ENCODE peak calls at places on chromosomes 12 and 14, in eight cellular contexts. One of them, this sample, is unnamed.

GRCh38 chr14:53190938-53191337 is 37.8 kb upstream of the DDHD1 start:
- DNase-seq in HL-60: no peak
- DNase-seq in cardiac muscle cell: peak
- DNase-seq in astrocyte of the spinal cord: no peak
- DNase-seq in tibial artery: no peak
- DNase-seq in OCI-LY7: no peak
- DNase-seq in K562: no peak
- DNase-seq in GM12864: peak
- DNase-seq in this sample: no peak

GRCh38 chr14:89315493-89316456 is 101.3 kb downstream of the FOXN3 start:
- DNase-seq in HL-60: no peak
- DNase-seq in cardiac muscle cell: no peak
- DNase-seq in astrocyte of the spinal cord: no peak
- DNase-seq in tibial artery: no peak
- DNase-seq in OCI-LY7: no peak
- DNase-seq in K562: no peak
- DNase-seq in GM12864: no peak
- DNase-seq in this sample: no peak

GRCh38 chr12:54389139-54389508 is 4.6 kb upstream of the ZNF385A start:
- DNase-seq in HL-60: no peak
- DNase-seq in cardiac muscle cell: no peak
- DNase-seq in astrocyte of the spinal cord: no peak
- DNase-seq in tibial artery: no peak
- DNase-seq in OCI-LY7: no peak
- DNase-seq in K562: no peak
- DNase-seq in GM12864: no peak
- DNase-seq in this sample: no peak

GRCh38 chr12:131701705-131702572 is 9.0 kb upstream of the SFSWAP start:
- DNase-seq in HL-60: no peak
- DNase-seq in cardiac muscle cell: no peak
- DNase-seq in astrocyte of the spinal cord: no peak
- DNase-seq in tibial artery: no peak
- DNase-seq in OCI-LY7: no peak
- DNase-seq in K562: no peak
- DNase-seq in GM12864: no peak
- DNase-seq in this sample: no peak

GRCh38 chr12:10084733-10085132 is 14.1 kb downstream of the CLEC1A start:
- DNase-seq in HL-60: no peak
- DNase-seq in cardiac muscle cell: no peak
- DNase-seq in astrocyte of the spinal cord: no peak
- DNase-seq in tibial artery: no peak
- DNase-seq in OCI-LY7: no peak
- DNase-seq in K562: no peak
- DNase-seq in GM12864: no peak
- DNase-seq in this sample: no peak

GRCh38 chr14:99237288-99237687 is 34.7 kb downstream of the BCL11B start:
- DNase-seq in HL-60: no peak
- DNase-seq in cardiac muscle cell: no peak
- DNase-seq in astrocyte of the spinal cord: no peak
- DNase-seq in tibial artery: no peak
- DNase-seq in OCI-LY7: no peak
- DNase-seq in K562: no peak
- DNase-seq in GM12864: no peak
- DNase-seq in this sample: no peak

GRCh38 chr14:38989917-38990546 is 113.0 kb downstream of the SEC23A start:
- DNase-seq in HL-60: no peak
- DNase-seq in cardiac muscle cell: no peak
- DNase-seq in astrocyte of the spinal cord: no peak
- DNase-seq in tibial artery: no peak
- DNase-seq in OCI-LY7: no peak
- DNase-seq in K562: no peak
- DNase-seq in GM12864: peak
- DNase-seq in this sample: no peak

GRCh38 chr14:64465208-64465821 is at the start of gene AKAP5:
- DNase-seq in HL-60: no peak
- DNase-seq in cardiac muscle cell: peak
- DNase-seq in astrocyte of the spinal cord: peak
- DNase-seq in tibial artery: peak
- DNase-seq in OCI-LY7: peak
- DNase-seq in K562: peak
- DNase-seq in GM12864: no peak
- DNase-seq in this sample: no peak

GRCh38 chr12:958449-959123 is 9.1 kb upstream of the RAD52 start:
- DNase-seq in HL-60: no peak
- DNase-seq in cardiac muscle cell: peak
- DNase-seq in astrocyte of the spinal cord: peak
- DNase-seq in tibial artery: no peak
- DNase-seq in OCI-LY7: peak
- DNase-seq in K562: no peak
- DNase-seq in GM12864: no peak
- DNase-seq in this sample: no peak

GRCh38 chr12:27780612-27781408 is 774 bp upstream of the MANSC4 start:
- DNase-seq in HL-60: no peak
- DNase-seq in cardiac muscle cell: peak
- DNase-seq in astrocyte of the spinal cord: peak
- DNase-seq in tibial artery: peak
- DNase-seq in OCI-LY7: peak
- DNase-seq in K562: peak
- DNase-seq in GM12864: no peak
- DNase-seq in this sample: no peak

GRCh38 chr12:116146386-116146785 is 131.1 kb downstream of the MED13L start:
- DNase-seq in HL-60: no peak
- DNase-seq in cardiac muscle cell: no peak
- DNase-seq in astrocyte of the spinal cord: no peak
- DNase-seq in tibial artery: no peak
- DNase-seq in OCI-LY7: no peak
- DNase-seq in K562: no peak
- DNase-seq in GM12864: no peak
- DNase-seq in this sample: no peak

GRCh38 chr12:53352331-53353258 is 16.4 kb upstream of the SP7 start:
- DNase-seq in HL-60: peak
- DNase-seq in cardiac muscle cell: peak
- DNase-seq in astrocyte of the spinal cord: peak
- DNase-seq in tibial artery: peak
- DNase-seq in OCI-LY7: peak
- DNase-seq in K562: peak
- DNase-seq in GM12864: peak
- DNase-seq in this sample: peak
- TF ChIP-seq CTCF in HL-60: peak
- TF ChIP-seq CTCF in cardiac muscle cell: peak
- TF ChIP-seq CTCF in astrocyte of the spinal cord: peak
- TF ChIP-seq CTCF in tibial artery: peak
- TF ChIP-seq CTCF in OCI-LY7: peak
- TF ChIP-seq CTCF in K562: peak
- TF ChIP-seq CTCF in GM12864: peak
- TF ChIP-seq CTCF in this sample: peak

GRCh38 chr14:92613008-92613658 is 99.6 kb downstream of the RIN3 start:
- DNase-seq in HL-60: peak
- DNase-seq in cardiac muscle cell: peak
- DNase-seq in astrocyte of the spinal cord: no peak
- DNase-seq in tibial artery: no peak
- DNase-seq in OCI-LY7: peak
- DNase-seq in K562: peak
- DNase-seq in GM12864: no peak
- DNase-seq in this sample: no peak
- TF ChIP-seq CTCF in HL-60: peak
- TF ChIP-seq CTCF in cardiac muscle cell: peak
- TF ChIP-seq CTCF in astrocyte of the spinal cord: peak
- TF ChIP-seq CTCF in tibial artery: peak
- TF ChIP-seq CTCF in OCI-LY7: peak
- TF ChIP-seq CTCF in K562: peak
- TF ChIP-seq CTCF in GM12864: peak
- TF ChIP-seq CTCF in this sample: peak

GRCh38 chr14:23362200-23362599 is 2.8 kb downstream of the EFS start:
- DNase-seq in HL-60: no peak
- DNase-seq in cardiac muscle cell: no peak
- DNase-seq in astrocyte of the spinal cord: peak
- DNase-seq in tibial artery: no peak
- DNase-seq in OCI-LY7: no peak
- DNase-seq in K562: peak
- DNase-seq in GM12864: no peak
- DNase-seq in this sample: no peak
- TF ChIP-seq CTCF in HL-60: no peak
- TF ChIP-seq CTCF in cardiac muscle cell: peak
- TF ChIP-seq CTCF in astrocyte of the spinal cord: peak
- TF ChIP-seq CTCF in tibial artery: no peak
- TF ChIP-seq CTCF in OCI-LY7: peak
- TF ChIP-seq CTCF in K562: peak
- TF ChIP-seq CTCF in GM12864: no peak
- TF ChIP-seq CTCF in this sample: no peak

GRCh38 chr12:3303410-3304136 is 187.4 kb upstream of the PRMT8 start:
- DNase-seq in HL-60: no peak
- DNase-seq in cardiac muscle cell: no peak
- DNase-seq in astrocyte of the spinal cord: no peak
- DNase-seq in tibial artery: no peak
- DNase-seq in OCI-LY7: no peak
- DNase-seq in K562: no peak
- DNase-seq in GM12864: no peak
- DNase-seq in this sample: no peak
- TF ChIP-seq CTCF in HL-60: no peak
- TF ChIP-seq CTCF in cardiac muscle cell: no peak
- TF ChIP-seq CTCF in astrocyte of the spinal cord: peak
- TF ChIP-seq CTCF in tibial artery: no peak
- TF ChIP-seq CTCF in OCI-LY7: no peak
- TF ChIP-seq CTCF in K562: no peak
- TF ChIP-seq CTCF in GM12864: no peak
- TF ChIP-seq CTCF in this sample: no peak

GRCh38 chr12:122871851-122872785 is 23.8 kb downstream of the VPS37B start:
- DNase-seq in HL-60: peak
- DNase-seq in cardiac muscle cell: peak
- DNase-seq in astrocyte of the spinal cord: peak
- DNase-seq in tibial artery: peak
- DNase-seq in OCI-LY7: peak
- DNase-seq in K562: no peak
- DNase-seq in GM12864: no peak
- DNase-seq in this sample: peak
- TF ChIP-seq CTCF in HL-60: no peak
- TF ChIP-seq CTCF in cardiac muscle cell: no peak
- TF ChIP-seq CTCF in astrocyte of the spinal cord: no peak
- TF ChIP-seq CTCF in tibial artery: no peak
- TF ChIP-seq CTCF in OCI-LY7: no peak
- TF ChIP-seq CTCF in K562: no peak
- TF ChIP-seq CTCF in GM12864: no peak
- TF ChIP-seq CTCF in this sample: no peak

GRCh38 chr14:59629384-59630158 is 53.0 kb upstream of the CCDC175 start:
- DNase-seq in HL-60: no peak
- DNase-seq in cardiac muscle cell: no peak
- DNase-seq in astrocyte of the spinal cord: no peak
- DNase-seq in tibial artery: no peak
- DNase-seq in OCI-LY7: no peak
- DNase-seq in K562: no peak
- DNase-seq in GM12864: no peak
- DNase-seq in this sample: no peak

GRCh38 chr14:59630281-59630963 is 53.8 kb upstream of the CCDC175 start:
- DNase-seq in HL-60: no peak
- DNase-seq in cardiac muscle cell: peak
- DNase-seq in astrocyte of the spinal cord: peak
- DNase-seq in tibial artery: no peak
- DNase-seq in OCI-LY7: no peak
- DNase-seq in K562: no peak
- DNase-seq in GM12864: no peak
- DNase-seq in this sample: no peak

GRCh38 chr14:59634617-59635016 is 58.0 kb upstream of the CCDC175 start:
- DNase-seq in HL-60: no peak
- DNase-seq in cardiac muscle cell: no peak
- DNase-seq in astrocyte of the spinal cord: no peak
- DNase-seq in tibial artery: no peak
- DNase-seq in OCI-LY7: no peak
- DNase-seq in K562: no peak
- DNase-seq in GM12864: no peak
- DNase-seq in this sample: no peak

GRCh38 chr14:59631237-59631636 is 54.6 kb upstream of the CCDC175 start:
- DNase-seq in HL-60: no peak
- DNase-seq in cardiac muscle cell: peak
- DNase-seq in astrocyte of the spinal cord: no peak
- DNase-seq in tibial artery: no peak
- DNase-seq in OCI-LY7: peak
- DNase-seq in K562: peak
- DNase-seq in GM12864: no peak
- DNase-seq in this sample: no peak

GRCh38 chr14:59632381-59632780 is 55.8 kb upstream of the CCDC175 start:
- DNase-seq in HL-60: no peak
- DNase-seq in cardiac muscle cell: peak
- DNase-seq in astrocyte of the spinal cord: peak
- DNase-seq in tibial artery: no peak
- DNase-seq in OCI-LY7: peak
- DNase-seq in K562: peak
- DNase-seq in GM12864: no peak
- DNase-seq in this sample: no peak
- TF ChIP-seq CTCF in HL-60: peak
- TF ChIP-seq CTCF in cardiac muscle cell: peak
- TF ChIP-seq CTCF in astrocyte of the spinal cord: peak
- TF ChIP-seq CTCF in tibial artery: peak
- TF ChIP-seq CTCF in OCI-LY7: peak
- TF ChIP-seq CTCF in K562: peak
- TF ChIP-seq CTCF in GM12864: peak
- TF ChIP-seq CTCF in this sample: peak

GRCh38 chr12:46131729-46132128 is 137.1 kb downstream of the SLC38A1 start:
- DNase-seq in HL-60: no peak
- DNase-seq in cardiac muscle cell: no peak
- DNase-seq in astrocyte of the spinal cord: no peak
- DNase-seq in tibial artery: no peak
- DNase-seq in OCI-LY7: peak
- DNase-seq in K562: peak
- DNase-seq in GM12864: no peak
- DNase-seq in this sample: no peak
- TF ChIP-seq CTCF in HL-60: no peak
- TF ChIP-seq CTCF in cardiac muscle cell: peak
- TF ChIP-seq CTCF in astrocyte of the spinal cord: peak
- TF ChIP-seq CTCF in tibial artery: no peak
- TF ChIP-seq CTCF in OCI-LY7: peak
- TF ChIP-seq CTCF in K562: peak
- TF ChIP-seq CTCF in GM12864: no peak
- TF ChIP-seq CTCF in this sample: no peak

GRCh38 chr12:111602348-111602747 is 3.2 kb upstream of the ATXN2 start:
- DNase-seq in HL-60: no peak
- DNase-seq in cardiac muscle cell: no peak
- DNase-seq in astrocyte of the spinal cord: no peak
- DNase-seq in tibial artery: no peak
- DNase-seq in OCI-LY7: no peak
- DNase-seq in K562: no peak
- DNase-seq in GM12864: no peak
- DNase-seq in this sample: no peak

GRCh38 chr12:111605931-111606625 is 7.0 kb upstream of the ATXN2 start:
- DNase-seq in HL-60: no peak
- DNase-seq in cardiac muscle cell: no peak
- DNase-seq in astrocyte of the spinal cord: peak
- DNase-seq in tibial artery: no peak
- DNase-seq in OCI-LY7: no peak
- DNase-seq in K562: no peak
- DNase-seq in GM12864: no peak
- DNase-seq in this sample: no peak

GRCh38 chr12:111606651-111607232 is 7.6 kb upstream of the ATXN2 start:
- DNase-seq in HL-60: no peak
- DNase-seq in cardiac muscle cell: no peak
- DNase-seq in astrocyte of the spinal cord: no peak
- DNase-seq in tibial artery: no peak
- DNase-seq in OCI-LY7: no peak
- DNase-seq in K562: no peak
- DNase-seq in GM12864: no peak
- DNase-seq in this sample: no peak

GRCh38 chr12:111607239-111607638 is 8.1 kb upstream of the ATXN2 start:
- DNase-seq in HL-60: no peak
- DNase-seq in cardiac muscle cell: no peak
- DNase-seq in astrocyte of the spinal cord: no peak
- DNase-seq in tibial artery: no peak
- DNase-seq in OCI-LY7: no peak
- DNase-seq in K562: no peak
- DNase-seq in GM12864: no peak
- DNase-seq in this sample: no peak
- TF ChIP-seq CTCF in HL-60: no peak
- TF ChIP-seq CTCF in cardiac muscle cell: no peak
- TF ChIP-seq CTCF in astrocyte of the spinal cord: no peak
- TF ChIP-seq CTCF in tibial artery: no peak
- TF ChIP-seq CTCF in OCI-LY7: peak
- TF ChIP-seq CTCF in K562: no peak
- TF ChIP-seq CTCF in GM12864: no peak
- TF ChIP-seq CTCF in this sample: no peak